ENCODE peak calls at places on chromosomes 1 and 21, in four cellular contexts. Y is H54; D is activated T-helper 9 cell treated with anti-CD3 and anti-CD28 coated beads, Interleukin-2, amount 50 U/mL, for 16 hours; K is HTR-8/SVneo. V is an unnamed sample.

GRCh38 chr1:29706936-29707335 is 470.6 kb downstream of the PTPRU start:
- DNase-seq in D (no peak), Y (peak; percentile 30), K (no peak), V (no peak)

GRCh38 chr1:67889940-67890567 is 56.8 kb upstream of the GNG12 start:
- DNase-seq in D (no peak), Y (peak; percentile 41), K (peak; percentile 64), V (peak; percentile 50)

GRCh38 chr1:45314266-45314665 is 12.4 kb upstream of the HPDL start:
- DNase-seq in Y (no peak), D (no peak), K (no peak), V (no peak)

GRCh38 chr1:213989071-213989739 is 1.4 kb downstream of the PROX1 start:
- DNase-seq in K (no peak), D (no peak), Y (no peak), V (no peak)

GRCh38 chr1:211135342-211135950 is 1.5 kb upstream of the KCNH1 start:
- DNase-seq in D (no peak), K (peak; percentile 51), Y (peak; percentile 34), V (peak; percentile 45)

GRCh38 chr21:41933259-41934079 is 20.3 kb downstream of the C2CD2 start:
- DNase-seq in Y (no peak), D (no peak), K (no peak), V (no peak)

GRCh38 chr1:243575070-243575469 is 275.0 kb downstream of the AKT3 start:
- DNase-seq in Y (no peak), D (no peak), K (no peak), V (no peak)

GRCh38 chr1:234980657-234981396 is 147.8 kb downstream of the TOMM20 start:
- DNase-seq in Y (no peak), K (peak; percentile 77), D (peak; percentile 63), V (peak; percentile 79)

GRCh38 chr1:226443033-226443432 is 35.1 kb upstream of the PARP1 start:
- DNase-seq in D (no peak), K (no peak), Y (no peak), V (peak; percentile 23)

GRCh38 chr1:234900601-234901000 is 228.0 kb downstream of the TOMM20 start:
- DNase-seq in K (no peak), Y (no peak), D (no peak), V (no peak)

GRCh38 chr1:62389531-62389930 is 47.3 kb upstream of the USP1 start:
- DNase-seq in Y (no peak), K (no peak), D (no peak), V (no peak)

GRCh38 chr1:178934574-178934945 is 63.7 kb upstream of the ANGPTL1 start:
- DNase-seq in D (no peak), K (no peak), Y (no peak), V (no peak)

GRCh38 chr1:181216571-181216994 is 128.1 kb downstream of the IER5 start:
- DNase-seq in D (no peak), Y (no peak), K (no peak), V (no peak)

GRCh38 chr1:42379794-42380616 is 587 bp upstream of the RIMKLA start:
- DNase-seq in D (no peak), Y (peak; percentile 76), K (peak; percentile 49), V (no peak)

GRCh38 chr1:92442351-92442750 is 44.4 kb downstream of the GFI1 start:
- DNase-seq in K (no peak), D (no peak), Y (no peak), V (no peak)

GRCh38 chr1:115257596-115257995 is 80.5 kb downstream of the NGF start:
- DNase-seq in K (no peak), Y (no peak), D (no peak), V (no peak)

GRCh38 chr1:218383681-218384080 is 38.5 kb downstream of the TGFB2 start:
- DNase-seq in Y (no peak), D (no peak), K (no peak), V (no peak)

GRCh38 chr1:235425357-235425756 is 58.1 kb downstream of the TBCE start:
- DNase-seq in Y (no peak), K (no peak), D (no peak), V (no peak)

GRCh38 chr1:19322481-19322880 is 10.4 kb downstream of the SLC66A1 start:
- DNase-seq in K (no peak), D (no peak), Y (no peak), V (no peak)

V was measured in HCT116.